ENCODE peak calls at places on chromosomes 1 and 21, in five cellular contexts. D is IMR-90, X is mesendoderm, Z is H9, I is mesenchymal stem cell. N is an unnamed sample.

GRCh38 chr1:13510499-13510898 is 3.3 kb downstream of the LRRC38 start:
- DNase-seq in I (no peak), X (no peak), D (no peak), Z (no peak), N (no peak)

GRCh38 chr1:25694167-25694566 is 77.6 kb downstream of the MAN1C1 start:
- DNase-seq in X (no peak), Z (peak; percentile 11), D (no peak), I (peak; percentile 68), N (no peak)

GRCh38 chr1:197127513-197127912 is 19.0 kb downstream of the ASPM start:
- DNase-seq in D (no peak), Z (no peak), I (no peak), X (no peak), N (no peak)

GRCh38 chr1:62070384-62071011 is 124.2 kb upstream of the L1TD1 start:
- DNase-seq in X (no peak), I (no peak), D (peak; percentile 13), Z (no peak), N (no peak)

GRCh38 chr1:26328597-26328996 is 10.8 kb downstream of the CD52 start:
- DNase-seq in X (no peak), Z (no peak), I (no peak), D (no peak), N (no peak)

GRCh38 chr1:202957733-202958543 is at the start of gene ADIPOR1:
- DNase-seq in X (peak; percentile 93), I (peak; percentile 87), Z (peak; percentile 95), D (peak; percentile 78), N (peak; percentile 75)

GRCh38 chr1:49297783-49298182 is 521.1 kb upstream of the BEND5 start:
- DNase-seq in Z (peak; percentile 29), X (no peak), I (no peak), D (no peak), N (no peak)

GRCh38 chr1:19704247-19705113 is 39.8 kb downstream of the HTR6 start:
- DNase-seq in X (peak; percentile 85), Z (peak; percentile 92), D (peak; percentile 69), I (peak; percentile 74), N (peak; percentile 57)

GRCh38 chr1:211928222-211928856 is 97.8 kb upstream of the LPGAT1 start:
- DNase-seq in D (no peak), Z (no peak), I (peak; percentile 20), X (no peak), N (no peak)

GRCh38 chr1:31127266-31127665 is 61.7 kb upstream of the PUM1 start:
- DNase-seq in I (peak; percentile 59), D (peak; percentile 79), Z (no peak), X (no peak), N (no peak)

GRCh38 chr21:38503588-38503987 is 5.3 kb upstream of the ERG start:
- DNase-seq in Z (no peak), X (no peak), D (peak; percentile 3), I (peak; percentile 85), N (no peak)

GRCh38 chr1:234654002-234654733 is 44.2 kb upstream of the IRF2BP2 start:
- DNase-seq in X (no peak), D (no peak), I (no peak), Z (no peak), N (no peak)

GRCh38 chr1:206001476-206001888 is 1.7 kb downstream of the RAB7B start:
- DNase-seq in D (peak; percentile 97), I (peak; percentile 94), Z (peak; percentile 51), X (peak; percentile 78), N (no peak)

GRCh38 chr1:153775432-153776311 is 465 bp downstream of the SLC27A3 start:
- DNase-seq in X (peak; percentile 94), D (peak; percentile 50), Z (peak; percentile 95), I (peak; percentile 68), N (peak; percentile 59)

GRCh38 chr1:59434336-59434735 is 137.4 kb downstream of the FGGY start:
- DNase-seq in D (no peak), Z (no peak), I (peak; percentile 62), X (peak; percentile 61), N (no peak)

GRCh38 chr1:1614204-1614953 is 921 bp upstream of the MIB2 start:
- DNase-seq in X (no peak), D (peak; percentile 88), I (peak; percentile 87), Z (peak; percentile 25), N (no peak)

GRCh38 chr21:39176312-39176711 is 6.9 kb downstream of the PSMG1 start:
- DNase-seq in Z (no peak), X (no peak), I (peak; percentile 63), D (peak; percentile 48), N (no peak)

GRCh38 chr1:206674745-206675175 is 9.9 kb upstream of the MAPKAPK2 start:
- DNase-seq in I (peak; percentile 99), D (peak; percentile 100), X (no peak), Z (no peak), N (no peak)

GRCh38 chr1:198143797-198144196 is 13.0 kb upstream of the NEK7 start:
- DNase-seq in D (no peak), Z (no peak), X (no peak), I (no peak), N (no peak)

GRCh38 chr1:16441312-16441641 is 753 bp downstream of the NECAP2 start:
- DNase-seq in I (no peak), X (peak; percentile 31), Z (no peak), D (no peak), N (no peak)

DNA sequence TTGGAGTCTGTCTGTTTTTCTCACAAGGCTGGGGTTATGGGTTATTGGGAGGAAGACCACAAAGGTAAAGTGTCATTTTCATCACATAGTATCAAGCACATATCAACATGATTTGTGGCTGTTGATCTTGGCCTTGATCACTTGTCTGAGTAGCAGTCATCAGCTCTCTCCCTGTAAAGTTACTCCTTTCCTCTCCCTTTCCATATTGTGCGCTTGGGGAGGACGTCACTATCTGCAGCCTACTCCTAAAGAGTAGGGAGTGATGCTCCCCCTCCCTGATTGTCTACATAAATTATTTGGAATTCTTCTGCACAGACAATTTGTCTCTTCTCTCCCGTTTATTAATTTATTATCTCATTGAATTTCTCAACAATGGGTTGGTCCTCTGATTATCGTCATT is 1.8 kb upstream of the ZNF362 start:
- DNase-seq in Z (no peak), D (no peak), I (no peak), X (no peak), N (no peak)
- H2BK15ac ChIP-seq in Z (no peak overlapping the region), D (no peak overlapping the region), I (no peak overlapping the region), X (no peak overlapping the region), N (no peak overlapping the region)

GRCh38 chr1:115983584-115983983 is 7.3 kb downstream of the SLC22A15 start:
- DNase-seq in Z (no peak), I (no peak), X (no peak), D (no peak), N (no peak)

GRCh38 chr1:115980156-115980555 is 3.8 kb downstream of the SLC22A15 start:
- DNase-seq in X (no peak), I (no peak), Z (no peak), D (no peak), N (no peak)

GRCh38 chr1:115982399-115982798 is 6.1 kb downstream of the SLC22A15 start:
- DNase-seq in X (no peak), Z (no peak), I (no peak), D (no peak), N (no peak)

GRCh38 chr1:115978292-115978941 is 2.1 kb downstream of the SLC22A15 start:
- DNase-seq in X (no peak), Z (no peak), I (no peak), D (no peak), N (no peak)

DNA sequence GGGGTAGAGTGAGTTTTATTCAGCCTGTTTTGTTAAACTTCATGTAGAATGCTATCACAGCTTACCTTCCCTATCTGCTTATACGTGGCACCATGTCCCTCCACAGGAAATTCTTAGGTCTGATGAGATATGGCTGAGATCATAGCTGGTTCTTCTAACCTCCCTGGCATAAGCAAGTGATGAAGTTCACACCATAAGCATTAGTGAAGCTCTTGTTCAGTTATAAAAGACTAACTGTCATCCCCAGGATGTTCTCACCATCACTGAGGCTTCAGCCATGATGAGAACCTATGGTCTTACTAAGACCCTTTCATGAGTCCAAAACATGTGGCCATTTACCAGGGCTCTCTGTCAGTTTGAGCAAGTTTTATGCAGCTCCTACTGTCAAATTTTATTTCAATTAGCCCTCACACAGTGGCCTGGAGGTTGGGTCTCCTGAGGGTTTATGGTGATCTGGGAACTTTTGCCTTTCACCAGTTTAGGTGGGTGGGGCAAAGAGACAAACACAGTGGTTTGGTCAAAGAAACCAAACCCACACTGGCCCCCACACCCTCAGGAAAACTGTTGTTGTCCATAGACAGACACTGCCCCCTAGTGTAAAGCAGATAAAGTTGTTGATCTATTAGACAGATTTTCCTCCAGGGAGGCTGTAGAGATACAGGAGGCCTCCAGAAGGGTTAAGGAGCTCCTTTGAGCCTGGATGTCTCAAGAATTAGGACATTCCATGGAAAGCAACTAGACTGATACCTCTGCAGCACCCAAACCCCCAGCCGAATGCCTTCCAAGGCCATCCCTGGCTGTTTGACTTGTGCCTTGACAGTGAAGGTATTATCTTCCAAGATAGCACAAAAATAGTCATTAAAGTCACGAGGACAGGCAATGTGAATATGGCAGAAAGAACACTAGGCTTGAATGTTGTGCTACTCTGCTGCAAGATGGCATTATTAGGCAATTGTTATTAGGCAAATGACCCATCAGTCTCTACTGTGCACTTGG is 5.0 kb downstream of the SLC22A15 start:
- DNase-seq in X (peak; percentile 91), D (peak; percentile 16), Z (peak; percentile 65), I (peak; percentile 57), N (no peak)
- H3K4me1 ChIP-seq in X (peaks cover 12% of the 10 kb centered on the region), D (no peaks in the 10 kb centered on the region), Z (no peaks in the 10 kb centered on the region), I (peaks cover 12% of the 10 kb centered on the region), N (no peaks in the 10 kb centered on the region)

DNA sequence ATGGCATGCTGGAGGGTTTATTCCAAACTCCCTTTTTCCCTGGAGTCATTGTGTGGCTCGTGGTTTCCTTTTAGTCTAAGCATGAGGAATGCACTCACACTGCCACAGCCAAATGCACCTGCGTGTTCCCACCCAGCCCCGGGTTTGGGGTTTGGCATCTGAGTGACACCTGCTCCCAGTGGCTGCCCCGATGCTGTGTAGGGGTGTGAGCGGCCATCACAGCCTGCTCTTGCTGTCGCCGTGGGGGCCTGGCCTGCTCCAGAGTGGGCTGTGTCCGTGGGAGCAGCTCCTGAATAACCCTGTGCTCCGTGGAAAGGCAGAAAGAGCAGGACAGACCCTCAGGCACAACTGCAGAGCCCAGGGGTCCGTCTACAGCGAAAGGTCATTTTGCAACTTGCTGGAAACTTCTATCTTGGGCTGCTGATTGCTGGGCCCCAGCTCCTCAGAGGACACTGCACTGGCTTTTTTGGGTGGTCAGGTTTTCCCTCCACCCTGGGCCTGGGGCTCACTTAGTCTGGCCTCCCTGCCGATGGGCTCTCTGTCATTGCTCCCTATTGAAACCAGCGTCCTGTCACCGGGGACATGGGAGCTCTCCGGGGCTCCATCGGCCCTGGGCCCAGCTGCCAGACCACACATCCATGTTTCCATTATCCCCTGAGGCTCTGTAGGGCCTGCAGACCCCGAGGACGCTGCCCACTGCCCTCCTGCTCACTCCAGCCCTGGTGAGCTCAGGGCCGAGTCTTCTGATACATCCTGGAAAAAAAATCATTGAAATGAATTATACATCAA is 74.1 kb downstream of the AJAP1 start:
- DNase-seq in I (no peak), D (no peak), Z (no peak), X (no peak), N (no peak)
- H4K8ac ChIP-seq in I (no peak overlapping the region), D (no peak overlapping the region), Z (no peak overlapping the region), X (no peak overlapping the region), N (no peak overlapping the region)

GRCh38 chr1:57329932-57330331 is 93.9 kb downstream of the DAB1 start:
- DNase-seq in Z (no peak), X (no peak), D (no peak), I (no peak), N (no peak)

GRCh38 chr1:57327946-57328345 is 95.9 kb downstream of the DAB1 start:
- DNase-seq in D (no peak), I (no peak), Z (no peak), X (no peak), N (no peak)

GRCh38 chr1:57325117-57325516 is 98.7 kb downstream of the DAB1 start:
- DNase-seq in X (no peak), Z (no peak), I (no peak), D (no peak), N (no peak)

GRCh38 chr1:57329001-57329400 is 94.9 kb downstream of the DAB1 start:
- DNase-seq in I (no peak), X (no peak), Z (no peak), D (no peak), N (peak; percentile 61)

GRCh38 chr1:57327331-57327730 is 96.5 kb downstream of the DAB1 start:
- DNase-seq in D (no peak), X (no peak), Z (no peak), I (no peak), N (no peak)
- H2BK15ac ChIP-seq in D (no peak overlapping the region), X (no peak overlapping the region), Z (no peak overlapping the region), I (no peak overlapping the region), N (no peak overlapping the region)